ENCODE peak calls at places on chromosomes 3 and 15, in ten cellular contexts. Z is uterus; W is SK-N-SH; M is BE2C; V is mesenchymal stem cell; G is right cardiac atrium; T is GM23248; E is CD4-positive, alpha-beta memory T cell; X is tibial artery; H is stomach. N is an unnamed sample. For H3K4me1 and H3K27me3, the result is how much of the 10 kb centered on the place peaks cover.

GRCh38 chr3:29521751-29522150 is 240.9 kb downstream of the RBMS3 start:
- DNase-seq in Z (no peak), W (no peak), M (no peak), V (peak), G (no peak), T (no peak), E (no peak), X (no peak), H (no peak), N (no peak)

GRCh38 chr3:195696632-195697278 is 24.0 kb upstream of the MUC20 start:
- DNase-seq in Z (no peak), W (no peak), M (no peak), V (no peak), G (no peak), T (no peak), E (no peak), X (no peak), H (no peak), N (peak)

GRCh38 chr15:66008920-66009572 is 139.8 kb downstream of the RAB11A start:
- DNase-seq in Z (no peak), W (no peak), M (no peak), V (peak), G (no peak), T (no peak), E (no peak), X (no peak), H (no peak), N (no peak)

GRCh38 chr3:152396867-152397266 is 128.1 kb downstream of the MBNL1 start:
- DNase-seq in Z (no peak), W (no peak), M (no peak), V (no peak), G (no peak), T (peak), E (no peak), X (no peak), H (no peak), N (no peak)

GRCh38 chr3:198079771-198080520 is 119.9 kb downstream of the LMLN start:
- DNase-seq in Z (peak), W (no peak), M (peak), V (peak), G (no peak), T (peak), E (peak), X (no peak), H (no peak), N (peak)

GRCh38 chr3:116809218-116809617 is 99.6 kb downstream of the TUSC7 start:
- DNase-seq in Z (no peak), W (no peak), M (no peak), V (no peak), G (no peak), T (no peak), E (no peak), X (no peak), H (no peak), N (no peak)

GRCh38 chr3:182568206-182568605 is 225.1 kb upstream of the ATP11B start:
- DNase-seq in Z (no peak), W (no peak), M (no peak), V (no peak), G (no peak), T (no peak), E (no peak), X (no peak), H (no peak), N (no peak)

GRCh38 chr15:35381328-35381727 is 164.6 kb downstream of the DPH6 start:
- DNase-seq in Z (no peak), W (no peak), M (no peak), V (no peak), G (no peak), T (no peak), E (no peak), X (no peak), H (no peak), N (no peak)

GRCh38 chr3:119494597-119494996 is 3.8 kb upstream of the TIMMDC1 start:
- DNase-seq in Z (no peak), W (no peak), M (no peak), V (no peak), G (no peak), T (peak), E (no peak), X (no peak), H (no peak), N (no peak)

GRCh38 chr3:86865506-86865905 is 125.4 kb downstream of the VGLL3 start:
- DNase-seq in Z (no peak), W (no peak), M (no peak), V (no peak), G (no peak), T (peak), E (no peak), X (no peak), H (no peak), N (no peak)

GRCh38 chr15:61748529-61748928 is 311.7 kb downstream of the VPS13C start:
- DNase-seq in Z (no peak), W (no peak), M (no peak), V (no peak), G (no peak), T (no peak), E (no peak), X (no peak), H (no peak), N (no peak)
- H3K4me1 ChIP-seq in Z (under half), W (under half), M (under half), V (under half), G (under half), T (under half), E (under half), X (under half), H (under half), N (under half)

GRCh38 chr3:46277476-46277875 is 35.2 kb downstream of the CCR3 start:
- DNase-seq in Z (no peak), W (no peak), M (no peak), V (no peak), G (no peak), T (no peak), E (no peak), X (no peak), H (no peak), N (no peak)
- H3K27me3 ChIP-seq in Z (under half), W (under half), M (under half), V (under half), G (under half), T (under half), E (under half), X (under half), H (under half), N (under half)

GRCh38 chr3:149581681-149582349 is 76.0 kb downstream of the WWTR1 start:
- DNase-seq in Z (peak), W (no peak), M (no peak), V (peak), G (peak), T (peak), E (no peak), X (peak), H (no peak), N (peak)

GRCh38 chr3:149582395-149582794 is 75.4 kb downstream of the WWTR1 start:
- DNase-seq in Z (no peak), W (no peak), M (no peak), V (no peak), G (no peak), T (no peak), E (no peak), X (no peak), H (no peak), N (no peak)

GRCh38 chr3:149586871-149587270 is 71.0 kb downstream of the WWTR1 start:
- DNase-seq in Z (no peak), W (no peak), M (no peak), V (peak), G (no peak), T (peak), E (no peak), X (no peak), H (no peak), N (no peak)

GRCh38 chr3:149585401-149585726 is 72.5 kb downstream of the WWTR1 start:
- DNase-seq in Z (no peak), W (no peak), M (no peak), V (no peak), G (no peak), T (no peak), E (no peak), X (no peak), H (no peak), N (no peak)

DNA sequence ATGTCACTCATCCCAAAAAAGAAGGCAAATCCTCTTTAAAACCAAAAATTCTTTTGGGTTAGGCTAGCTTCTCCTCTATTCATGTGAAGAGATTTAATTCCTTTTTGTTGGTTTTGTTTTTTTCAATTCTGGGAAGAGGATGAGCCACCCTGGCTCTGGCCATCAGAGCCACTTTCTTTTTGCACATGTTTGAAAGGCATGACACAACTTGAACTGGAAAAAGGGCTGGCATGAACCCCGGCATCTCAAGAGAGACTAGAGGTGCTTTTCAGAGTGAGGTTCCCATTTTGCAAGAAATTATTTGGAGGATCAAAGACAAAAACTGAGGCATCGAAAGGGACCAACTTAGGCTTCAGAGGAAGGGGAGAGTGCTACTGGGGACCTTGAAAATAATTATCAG is 73.6 kb downstream of the WWTR1 start:
- DNase-seq in Z (no peak), W (no peak), M (no peak), V (no peak), G (no peak), T (no peak), E (no peak), X (no peak), H (no peak), N (no peak)
- H3K4me1 ChIP-seq in Z (under half), W (under half), M (under half), V (under half), G (under half), T (half or more), E (under half), X (half or more), H (under half), N (under half)

GRCh38 chr15:93249599-93249998 is 160.6 kb upstream of the RGMA start:
- DNase-seq in Z (no peak), W (no peak), M (no peak), V (no peak), G (peak), T (no peak), E (no peak), X (no peak), H (no peak), N (no peak)

GRCh38 chr15:93245616-93246122 is 156.7 kb upstream of the RGMA start:
- DNase-seq in Z (peak), W (no peak), M (no peak), V (no peak), G (no peak), T (no peak), E (no peak), X (no peak), H (no peak), N (no peak)

GRCh38 chr15:93250212-93250611 is 161.2 kb upstream of the RGMA start:
- DNase-seq in Z (no peak), W (no peak), M (no peak), V (no peak), G (no peak), T (no peak), E (no peak), X (no peak), H (no peak), N (no peak)

GRCh38 chr15:93246266-93247242 is 157.5 kb upstream of the RGMA start:
- DNase-seq in Z (no peak), W (no peak), M (no peak), V (no peak), G (peak), T (no peak), E (no peak), X (no peak), H (no peak), N (no peak)

DNA sequence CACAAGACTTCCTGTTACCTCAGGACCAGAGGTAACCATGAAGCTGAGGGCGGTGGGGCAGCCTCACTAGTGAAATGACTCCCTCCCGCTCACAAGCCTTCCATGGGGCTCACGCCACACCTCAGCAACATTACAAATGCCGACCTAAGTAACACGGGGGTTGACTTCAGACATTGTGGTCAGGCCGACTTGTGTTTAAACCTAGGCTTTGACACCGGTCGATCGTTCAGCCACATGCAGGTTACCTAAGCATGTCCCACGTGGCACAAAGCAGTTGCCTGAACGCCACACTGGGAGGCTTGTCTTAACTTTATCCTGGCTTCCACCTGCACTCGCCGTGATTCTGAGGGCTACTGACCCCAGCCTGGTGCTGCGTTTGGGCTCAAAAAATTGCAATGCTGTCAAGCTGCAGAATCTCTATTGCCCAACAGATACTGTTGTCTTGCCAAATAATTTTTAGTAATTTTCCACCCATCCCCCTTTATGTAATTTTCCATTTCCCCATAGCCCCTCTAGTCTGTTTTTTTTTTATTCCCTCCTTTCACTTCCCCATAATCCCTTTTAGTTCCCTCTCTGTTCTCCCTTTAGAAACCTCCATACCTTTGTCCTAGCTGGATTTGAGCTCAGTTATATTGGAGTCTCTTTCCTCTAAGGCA is 158.6 kb upstream of the RGMA start:
- DNase-seq in Z (no peak), W (no peak), M (no peak), V (no peak), G (peak), T (no peak), E (no peak), X (no peak), H (no peak), N (no peak)
- H3K27me3 ChIP-seq in Z (under half), W (under half), M (under half), V (under half), G (under half), T (under half), E (under half), X (under half), H (under half), N (under half)

DNA sequence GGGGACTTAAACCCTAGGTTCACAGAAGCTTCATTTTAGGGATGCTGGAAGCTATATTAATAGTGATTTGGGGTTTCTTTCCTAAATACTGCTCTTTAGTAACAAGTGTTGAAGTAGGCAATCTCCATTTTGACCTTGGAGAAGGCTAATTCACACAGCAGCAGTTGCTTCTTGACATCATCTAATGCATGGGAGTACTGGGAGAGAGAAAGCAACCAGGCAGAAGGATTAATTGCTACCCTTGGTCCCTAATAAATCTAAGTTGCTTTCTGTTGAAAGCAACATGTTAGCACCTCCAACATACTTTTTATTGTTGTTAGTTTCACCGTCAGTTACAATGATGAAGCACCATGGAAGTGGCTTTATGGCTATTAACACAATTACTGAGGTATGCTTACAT is 96.2 kb downstream of the ADAMTS9 start:
- DNase-seq in Z (no peak), W (no peak), M (no peak), V (no peak), G (no peak), T (no peak), E (no peak), X (no peak), H (no peak), N (no peak)
- H3K4me1 ChIP-seq in Z (under half), W (under half), M (under half), V (under half), G (under half), T (under half), E (under half), X (under half), H (under half), N (under half)

DNA sequence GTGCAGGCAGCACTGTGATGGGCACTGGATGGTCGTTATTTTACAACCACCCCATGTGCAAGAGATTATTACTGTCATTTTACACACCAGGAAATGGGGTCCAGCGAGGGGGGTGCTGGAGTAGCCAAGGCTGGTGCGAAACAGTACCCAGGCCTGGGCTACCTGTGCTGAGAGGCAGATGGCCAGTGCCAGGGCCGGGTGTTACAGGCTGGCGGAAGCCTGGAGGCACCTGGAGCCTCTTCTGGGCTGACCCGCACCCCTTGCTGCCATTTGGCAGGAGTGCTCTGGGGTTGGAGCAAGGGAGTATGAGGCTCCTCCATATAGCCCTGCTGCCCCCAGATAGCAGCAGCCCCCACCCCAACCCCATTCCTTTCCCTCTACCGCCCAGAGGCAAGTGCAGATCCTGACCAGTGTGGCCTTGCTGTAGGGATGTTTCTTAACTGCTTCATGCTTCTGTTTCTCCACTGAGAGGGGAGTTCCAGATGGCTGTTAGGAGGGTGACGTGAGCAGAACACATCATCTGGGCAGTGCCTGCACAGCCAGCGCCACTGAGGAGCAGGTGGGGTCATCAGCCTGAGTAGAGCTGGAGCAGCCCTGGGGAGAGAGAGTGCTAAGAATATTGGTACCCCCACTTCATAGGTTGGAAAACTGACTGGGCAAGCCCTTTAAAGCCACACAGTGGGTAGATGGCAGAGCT is 15.3 kb downstream of the SNX33 start:
- DNase-seq in Z (no peak), W (no peak), M (no peak), V (no peak), G (peak), T (no peak), E (no peak), X (no peak), H (no peak), N (no peak)
- H3K27me3 ChIP-seq in Z (under half), W (under half), M (under half), V (under half), G (under half), T (under half), E (under half), X (under half), H (under half), N (under half)

GRCh38 chr3:27903447-27903846 is 181.3 kb upstream of the EOMES start:
- DNase-seq in Z (no peak), W (no peak), M (no peak), V (no peak), G (no peak), T (no peak), E (no peak), X (no peak), H (no peak), N (no peak)

GRCh38 chr3:27905625-27906024 is 183.5 kb upstream of the EOMES start:
- DNase-seq in Z (no peak), W (no peak), M (no peak), V (no peak), G (no peak), T (no peak), E (peak), X (no peak), H (no peak), N (no peak)

GRCh38 chr3:27900316-27900715 is 178.2 kb upstream of the EOMES start:
- DNase-seq in Z (no peak), W (no peak), M (no peak), V (no peak), G (no peak), T (no peak), E (peak), X (no peak), H (no peak), N (no peak)
- H3K4me1 ChIP-seq in Z (under half), W (under half), M (under half), V (under half), G (under half), T (under half), E (under half), X (under half), H (under half), N (under half)

GRCh38 chr15:70440416-70441138 is 322.8 kb downstream of the UACA start:
- DNase-seq in Z (no peak), W (no peak), M (no peak), V (no peak), G (no peak), T (no peak), E (no peak), X (peak), H (no peak), N (no peak)

GRCh38 chr15:70439304-70439877 is 324.0 kb downstream of the UACA start:
- DNase-seq in Z (no peak), W (no peak), M (no peak), V (no peak), G (no peak), T (no peak), E (no peak), X (peak), H (no peak), N (no peak)

GRCh38 chr15:70438776-70439175 is 324.6 kb downstream of the UACA start:
- DNase-seq in Z (no peak), W (no peak), M (no peak), V (no peak), G (peak), T (no peak), E (no peak), X (peak), H (no peak), N (no peak)

GRCh38 chr15:70437882-70438331 is 325.5 kb downstream of the UACA start:
- DNase-seq in Z (no peak), W (peak), M (peak), V (no peak), G (no peak), T (peak), E (no peak), X (peak), H (no peak), N (no peak)

GRCh38 chr15:70439880-70440279 is 323.5 kb downstream of the UACA start:
- DNase-seq in Z (no peak), W (no peak), M (no peak), V (no peak), G (no peak), T (no peak), E (no peak), X (peak), H (no peak), N (no peak)
- H3K27me3 ChIP-seq in Z (under half), W (under half), M (under half), V (half or more), G (under half), T (under half), E (under half), X (under half), H (under half), N (under half)

DNA sequence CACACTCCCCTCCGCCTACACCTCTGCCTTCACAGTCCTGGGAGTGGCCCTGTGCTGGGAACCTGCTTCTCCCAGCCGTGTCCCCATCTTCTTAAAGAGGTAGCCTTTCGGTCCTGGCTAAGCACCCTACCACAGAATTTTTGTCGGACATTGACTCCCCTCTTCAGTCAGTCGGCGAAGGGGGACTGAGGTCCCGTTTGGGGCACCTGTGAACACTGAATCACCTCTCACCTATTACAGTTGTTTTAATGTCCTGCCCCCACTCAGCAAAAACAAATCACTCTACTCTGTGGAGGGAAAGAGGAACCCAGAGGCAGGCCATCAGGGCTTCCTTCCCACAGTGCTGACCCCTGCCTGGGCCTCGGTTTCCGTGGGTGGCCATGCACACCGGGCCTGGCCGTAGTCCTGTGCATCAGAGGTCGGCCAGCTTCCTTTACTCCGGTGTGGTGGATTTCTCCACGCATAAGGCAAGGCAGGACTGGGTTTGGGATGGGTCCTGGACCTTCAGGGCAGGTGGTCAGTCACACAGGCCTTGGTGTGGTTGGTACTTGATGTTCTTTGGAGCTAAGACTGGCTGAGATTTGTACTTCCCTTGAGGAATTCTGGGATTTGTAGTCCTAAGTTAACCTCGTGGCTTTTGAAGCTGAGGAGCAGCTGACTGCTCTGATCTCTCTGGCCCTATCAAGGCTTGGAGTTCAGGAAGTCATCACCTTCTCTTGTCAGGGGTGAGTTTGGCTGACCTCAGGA is 743 bp upstream of the FAM131A start:
- DNase-seq in Z (peak), W (peak), M (no peak), V (peak), G (peak), T (peak), E (no peak), X (peak), H (peak), N (no peak)
- H3K4me1 ChIP-seq in Z (under half), W (under half), M (under half), V (half or more), G (under half), T (half or more), E (under half), X (under half), H (under half), N (under half)

GRCh38 chr3:50270841-50271240 is 1.9 kb downstream of the SEMA3B start:
- DNase-seq in Z (no peak), W (no peak), M (no peak), V (no peak), G (no peak), T (no peak), E (peak), X (no peak), H (no peak), N (peak)
- H3K27me3 ChIP-seq in Z (under half), W (under half), M (under half), V (under half), G (under half), T (under half), E (under half), X (under half), H (under half), N (under half)